ENCODE peak calls at places on chromosomes 11 and 22, in five cellular contexts. F, P, E, O and G are unnamed samples. For H3K4me1, the result is how much of the 10 kb centered on the place peaks cover.

GRCh38 chr22:45903355-45904149 is 73.4 kb downstream of the WNT7B start:
- DNase-seq in O (peak), E (peak), P (no peak), F (peak), G (no peak)

GRCh38 chr22:36955691-36956090 is 42.3 kb downstream of the CSF2RB start:
- DNase-seq in P (no peak), F (no peak), O (no peak), E (no peak), G (no peak)

GRCh38 chr22:22871536-22872278 is 15.9 kb upstream of the IGLL5 start:
- DNase-seq in F (no peak), O (no peak), E (no peak), P (no peak), G (peak)

GRCh38 chr22:19806213-19807160 is 45.9 kb downstream of the TBX1 start:
- DNase-seq in P (no peak), O (no peak), F (peak), E (peak), G (no peak)

GRCh38 chr11:128470081-128470480 is 117.3 kb downstream of the ETS1 start:
- DNase-seq in P (no peak), O (no peak), E (no peak), F (no peak), G (peak)

GRCh38 chr11:130121430-130121978 is 38.1 kb upstream of the ST14 start:
- DNase-seq in O (peak), F (peak), P (no peak), E (no peak), G (no peak)

GRCh38 chr22:45472426-45472825 is 30.3 kb upstream of the FBLN1 start:
- DNase-seq in E (peak), P (no peak), O (no peak), F (no peak), G (no peak)

GRCh38 chr11:8375932-8376331 is 112.3 kb upstream of the LMO1 start:
- DNase-seq in P (no peak), F (no peak), O (no peak), E (no peak), G (no peak)

GRCh38 chr11:20962581-20962980 is 293.2 kb downstream of the NELL1 start:
- DNase-seq in P (no peak), E (no peak), F (no peak), O (no peak), G (no peak)

GRCh38 chr22:24685804-24686203 is 82.8 kb downstream of the GGT1 start:
- DNase-seq in P (peak), E (no peak), O (no peak), F (peak), G (no peak)

GRCh38 chr22:46577361-46578249 is 40.2 kb upstream of the CELSR1 start:
- DNase-seq in O (no peak), P (no peak), F (no peak), E (no peak), G (peak)

GRCh38 chr11:77081381-77081851 is 14.6 kb downstream of the CAPN5 start:
- DNase-seq in P (no peak), E (no peak), F (no peak), O (no peak), G (no peak)

GRCh38 chr22:48155446-48155845 is 1393.0 kb downstream of the TBC1D22A start:
- DNase-seq in O (no peak), P (no peak), E (no peak), F (no peak), G (no peak)

GRCh38 chr11:16248248-16248647 is 108.1 kb downstream of the SOX6 start:
- DNase-seq in P (no peak), O (no peak), E (no peak), F (no peak), G (no peak)

GRCh38 chr22:50621491-50621880 is 6.5 kb downstream of the ARSA start:
- DNase-seq in P (no peak), O (no peak), E (no peak), F (no peak), G (peak)

GRCh38 chr11:115184901-115185300 is 319.3 kb downstream of the CADM1 start:
- DNase-seq in O (no peak), P (no peak), E (no peak), F (no peak), G (no peak)

GRCh38 chr11:106706355-106706754 is 311.9 kb downstream of the GUCY1A2 start:
- DNase-seq in P (no peak), E (peak), F (peak), O (peak), G (no peak)

GRCh38 chr11:65917077-65917433 is 1.8 kb downstream of the C11orf68 start:
- DNase-seq in E (peak), O (no peak), P (no peak), F (no peak), G (no peak)

GRCh38 chr11:73838443-73839122 is 38.1 kb downstream of the COA4 start:
- DNase-seq in E (no peak), P (peak), O (peak), F (peak), G (no peak)

GRCh38 chr11:64900263-64900678 is 16.7 kb downstream of the ATG2A start:
- DNase-seq in F (no peak), O (peak), E (peak), P (no peak), G (no peak)

GRCh38 chr11:133065847-133066485 is 466.3 kb downstream of the OPCML start:
- DNase-seq in E (no peak), O (no peak), P (no peak), F (no peak), G (no peak)

GRCh38 chr11:133064152-133064877 is 468.0 kb downstream of the OPCML start:
- DNase-seq in O (peak), P (peak), E (no peak), F (peak), G (no peak)

GRCh38 chr11:133070053-133070713 is 462.1 kb downstream of the OPCML start:
- DNase-seq in P (peak), F (no peak), O (no peak), E (no peak), G (no peak)

GRCh38 chr11:133070790-133071189 is 461.5 kb downstream of the OPCML start:
- DNase-seq in E (no peak), F (no peak), P (peak), O (no peak), G (no peak)

GRCh38 chr11:133064961-133065360 is 467.3 kb downstream of the OPCML start:
- DNase-seq in P (no peak), E (no peak), O (no peak), F (no peak), G (no peak)
- H2AFZ ChIP-seq in P (peak), E (no peak), O (peak), F (peak), G (no peak)

DNA sequence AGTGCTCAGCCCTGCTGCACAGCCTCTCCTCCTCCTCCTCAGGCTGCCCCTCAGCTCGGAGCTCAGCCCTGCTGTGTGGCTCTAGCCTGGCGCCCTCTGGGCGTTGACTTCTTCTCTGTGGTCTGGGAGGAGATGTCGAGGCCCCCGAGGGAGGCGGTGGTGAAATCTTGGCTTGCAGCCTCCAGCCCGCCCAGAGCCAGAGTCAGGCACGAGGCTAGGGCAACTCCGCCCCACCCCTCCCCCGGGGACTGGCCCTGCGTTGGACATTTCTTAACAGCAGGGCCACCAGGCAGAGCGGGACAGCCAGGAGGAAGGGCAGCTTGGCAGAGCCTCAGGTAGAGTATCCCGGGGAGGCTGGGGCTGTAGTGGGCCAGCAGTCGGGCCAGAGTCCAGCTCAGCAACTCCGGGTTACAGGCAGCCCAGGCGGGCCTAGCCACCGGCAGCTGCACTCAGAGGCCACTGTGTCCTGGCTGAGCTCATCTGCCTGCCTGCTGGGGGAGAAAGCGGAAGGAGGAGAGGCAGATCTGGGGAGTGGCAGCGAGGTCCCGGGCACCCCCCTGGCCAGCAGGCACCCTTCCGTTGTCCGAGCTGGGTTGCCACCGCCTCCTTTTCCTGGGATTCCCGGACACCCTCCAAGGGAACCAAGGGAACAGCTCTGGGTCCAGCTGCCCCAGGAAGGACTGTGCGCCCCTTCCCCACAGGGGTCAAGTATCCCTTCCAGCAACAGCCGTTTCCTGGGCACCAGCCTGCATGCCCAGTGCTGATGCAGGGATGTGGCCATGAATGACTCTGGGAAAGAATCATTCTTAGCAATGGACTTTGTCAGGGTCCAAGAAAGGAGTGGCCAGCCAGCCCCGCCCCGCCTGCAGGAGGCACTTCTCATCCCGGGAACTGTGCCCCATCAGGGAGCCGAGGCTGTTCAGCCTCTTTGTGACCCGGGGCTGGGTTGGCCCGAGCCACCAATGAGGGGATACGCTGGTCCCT is at the start of gene ALDH3B1:
- DNase-seq in F (peak), E (peak), O (peak), P (peak), G (peak)
- H3K4me1 ChIP-seq in F (under half), E (half or more), O (under half), P (under half), G (under half)

DNA sequence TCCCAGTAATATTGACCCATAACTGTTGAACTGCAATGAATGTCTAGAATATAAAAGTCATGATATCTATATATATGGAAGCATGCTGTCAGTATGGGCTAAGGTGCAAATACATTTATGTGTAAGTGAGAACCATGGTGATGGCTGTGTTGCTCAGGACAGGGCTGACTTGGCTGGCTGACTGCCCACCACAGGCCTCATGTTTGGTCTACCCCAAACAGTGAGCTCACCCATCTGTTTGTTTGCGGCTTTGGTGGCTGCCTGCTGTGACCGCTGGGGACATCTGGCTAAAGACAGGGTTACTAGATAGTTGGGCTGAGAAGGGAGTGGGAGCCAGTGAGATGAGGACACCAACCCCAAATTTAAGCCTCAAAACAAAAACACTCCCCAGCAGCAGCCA is 6.3 kb downstream of the CD44 start:
- DNase-seq in F (no peak), E (peak), P (no peak), O (peak), G (no peak)
- H2AFZ ChIP-seq in F (no peak), E (no peak), P (no peak), O (peak), G (no peak)

GRCh38 chr11:12110714-12111481 is 508 bp downstream of the MICAL2 start:
- DNase-seq in P (peak), O (no peak), F (no peak), E (peak), G (no peak)
- H3K4me1 ChIP-seq in P (under half), O (under half), F (under half), E (under half), G (under half)

DNA sequence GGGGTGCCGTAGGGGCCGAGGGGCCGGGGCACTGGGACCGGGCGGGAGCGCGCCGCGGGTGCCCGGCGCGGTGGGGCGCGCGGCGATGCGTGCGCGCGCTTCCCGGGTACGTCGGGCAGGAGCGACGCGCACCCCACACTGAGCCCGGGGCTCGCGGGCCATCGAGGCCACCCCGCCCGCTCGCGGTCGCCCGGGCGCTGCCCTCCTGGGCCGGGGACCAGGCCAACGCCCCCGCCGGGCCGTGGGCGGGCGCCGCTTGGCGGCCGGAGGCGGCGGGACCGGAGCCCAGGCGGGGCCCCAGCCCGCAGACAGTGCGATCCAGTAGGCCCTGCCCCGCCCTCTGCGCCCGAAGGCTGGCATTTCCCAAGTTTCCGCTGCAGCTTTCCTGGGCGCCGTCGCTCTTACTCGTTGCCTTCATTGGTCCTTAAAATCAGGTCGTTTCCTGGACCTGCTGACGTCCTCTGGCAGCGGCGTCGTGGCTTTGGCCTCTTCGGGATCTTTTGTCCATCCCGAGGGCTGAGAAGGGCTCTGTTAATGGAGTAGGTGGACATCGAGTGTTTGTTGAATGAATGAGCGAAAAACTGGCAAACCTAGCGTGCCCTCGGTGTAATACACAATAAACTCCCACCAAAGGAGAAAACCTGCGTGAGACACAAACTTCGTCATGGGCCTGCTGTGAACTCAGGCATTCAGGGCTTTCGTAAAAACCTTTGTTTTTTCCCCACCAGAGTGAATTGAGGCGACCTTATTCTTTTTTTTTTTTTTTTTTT is 638 bp downstream of the PARVA start:
- DNase-seq in E (peak), P (peak), O (peak), F (peak), G (no peak)
- H2AFZ ChIP-seq in E (peak), P (peak), O (peak), F (peak), G (no peak)

DNA sequence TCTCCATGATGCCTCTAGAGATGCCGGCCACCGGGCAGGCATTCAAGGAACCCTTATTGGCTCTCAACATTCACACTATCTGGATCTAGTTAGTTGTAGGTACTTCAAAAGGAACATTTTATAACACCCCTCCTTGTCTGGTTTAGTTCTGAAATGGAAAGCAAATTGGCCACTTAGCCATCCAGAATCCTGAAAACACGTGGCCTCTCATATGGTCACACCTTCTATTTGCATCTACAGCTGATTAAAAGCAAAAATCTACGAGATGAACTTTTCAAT is 29.2 kb downstream of the ABTB2 start:
- DNase-seq in F (no peak), E (no peak), P (no peak), O (no peak), G (no peak)
- H3K4me1 ChIP-seq in F (under half), E (half or more), P (under half), O (under half), G (under half)

DNA sequence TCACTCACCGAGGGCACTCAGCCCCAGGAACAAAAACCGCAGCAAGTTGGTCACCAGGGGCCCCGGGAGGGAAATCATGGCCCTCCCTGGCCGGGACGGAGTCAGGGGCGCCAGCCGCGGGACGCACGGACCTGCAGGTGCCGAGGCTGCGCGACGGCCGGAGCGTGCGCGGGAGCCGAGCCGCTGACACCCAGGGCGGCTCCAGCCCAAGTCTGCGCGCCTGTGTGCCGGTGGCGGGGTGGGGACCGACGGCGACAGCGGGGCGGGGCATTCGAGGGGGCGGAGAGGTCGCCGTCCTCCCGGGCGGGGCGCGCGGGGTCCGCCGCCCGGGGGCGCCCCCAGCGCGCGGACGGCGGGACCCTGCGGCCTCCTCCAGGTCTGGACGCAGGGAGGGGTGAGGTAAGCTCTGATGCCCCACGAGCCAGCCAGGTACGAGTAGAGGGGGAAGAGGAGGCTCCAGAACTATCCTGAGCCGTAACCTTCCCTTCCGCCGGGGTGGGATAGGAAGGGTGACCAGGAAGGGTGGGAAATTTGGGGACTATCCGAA is at the start of gene ESAM:
- DNase-seq in P (peak), O (no peak), E (peak), F (no peak), G (peak)
- H2AFZ ChIP-seq in P (no peak), O (peak), E (peak), F (no peak), G (no peak)